ENCODE peak calls at places on chromosomes 13 and 19, in four cellular contexts. One of them, this sample, is unnamed.

GRCh38 chr13:50197705-50198104 is 182.5 kb downstream of the KCNRG start:
- DNase-seq in DMS79: no peak
- DNase-seq in HFFc6: no peak
- DNase-seq in T-helper 2 cell: no peak
- DNase-seq in this sample: no peak

GRCh38 chr13:94711561-94712286 is 621 bp downstream of the SOX21 start:
- DNase-seq in DMS79: peak; percentile 52
- DNase-seq in HFFc6: no peak
- DNase-seq in T-helper 2 cell: no peak
- DNase-seq in this sample: no peak

GRCh38 chr13:36282818-36283432 is 14.7 kb downstream of the CCDC169 start:
- DNase-seq in DMS79: no peak
- DNase-seq in HFFc6: peak; percentile 33
- DNase-seq in T-helper 2 cell: no peak
- DNase-seq in this sample: no peak

GRCh38 chr13:102912599-102912998 is 66.8 kb downstream of the ERCC5 start:
- DNase-seq in DMS79: no peak
- DNase-seq in HFFc6: no peak
- DNase-seq in T-helper 2 cell: no peak
- DNase-seq in this sample: no peak

GRCh38 chr13:41942462-41943094 is 18.3 kb downstream of the VWA8 start:
- DNase-seq in DMS79: no peak
- DNase-seq in HFFc6: peak; percentile 62
- DNase-seq in T-helper 2 cell: no peak
- DNase-seq in this sample: no peak

GRCh38 chr19:4713384-4713951 is 10.2 kb downstream of the DPP9 start:
- DNase-seq in DMS79: no peak
- DNase-seq in HFFc6: peak; percentile 98
- DNase-seq in T-helper 2 cell: no peak
- DNase-seq in this sample: no peak

GRCh38 chr19:33795370-33796163 is 1.1 kb upstream of the KCTD15 start:
- DNase-seq in DMS79: peak; percentile 51
- DNase-seq in HFFc6: peak; percentile 71
- DNase-seq in T-helper 2 cell: peak; percentile 13
- DNase-seq in this sample: no peak

GRCh38 chr19:48135411-48135810 is 24.8 kb upstream of the PLA2G4C start:
- DNase-seq in DMS79: no peak
- DNase-seq in HFFc6: no peak
- DNase-seq in T-helper 2 cell: no peak
- DNase-seq in this sample: no peak

GRCh38 chr13:40116008-40116407 is 460.5 kb downstream of the COG6 start:
- DNase-seq in DMS79: no peak
- DNase-seq in HFFc6: no peak
- DNase-seq in T-helper 2 cell: peak; percentile 15
- DNase-seq in this sample: no peak

GRCh38 chr19:48819366-48819816 is 8.6 kb upstream of the BCAT2 start:
- DNase-seq in DMS79: peak; percentile 32
- DNase-seq in HFFc6: peak; percentile 77
- DNase-seq in T-helper 2 cell: no peak
- DNase-seq in this sample: no peak

GRCh38 chr13:113298001-113298945 is 1.2 kb downstream of the LAMP1 start:
- DNase-seq in DMS79: no peak
- DNase-seq in HFFc6: no peak
- DNase-seq in T-helper 2 cell: no peak
- DNase-seq in this sample: no peak

GRCh38 chr13:51643882-51644281 is 59.6 kb downstream of the WDFY2 start:
- DNase-seq in DMS79: no peak
- DNase-seq in HFFc6: peak; percentile 90
- DNase-seq in T-helper 2 cell: no peak
- DNase-seq in this sample: no peak

GRCh38 chr13:88937381-88937780 is 1266.2 kb downstream of the SLITRK5 start:
- DNase-seq in DMS79: no peak
- DNase-seq in HFFc6: no peak
- DNase-seq in T-helper 2 cell: no peak
- DNase-seq in this sample: no peak

GRCh38 chr13:33014291-33014690 is 1.9 kb upstream of the KL start:
- DNase-seq in DMS79: no peak
- DNase-seq in HFFc6: peak; percentile 29
- DNase-seq in T-helper 2 cell: no peak
- DNase-seq in this sample: no peak

GRCh38 chr13:23695711-23696512 is 125.7 kb downstream of the TNFRSF19 start:
- DNase-seq in DMS79: no peak
- DNase-seq in HFFc6: no peak
- DNase-seq in T-helper 2 cell: peak; percentile 47
- DNase-seq in this sample: peak; percentile 30

GRCh38 chr13:99078014-99078771 is 100.3 kb upstream of the DOCK9 start:
- DNase-seq in DMS79: no peak
- DNase-seq in HFFc6: no peak
- DNase-seq in T-helper 2 cell: no peak
- DNase-seq in this sample: no peak

GRCh38 chr19:16207063-16207462 is 9.4 kb downstream of the AP1M1 start:
- DNase-seq in DMS79: no peak
- DNase-seq in HFFc6: no peak
- DNase-seq in T-helper 2 cell: no peak
- DNase-seq in this sample: no peak

GRCh38 chr13:105660550-105660949 is 874.9 kb downstream of the EFNB2 start:
- DNase-seq in DMS79: no peak
- DNase-seq in HFFc6: no peak
- DNase-seq in T-helper 2 cell: no peak
- DNase-seq in this sample: no peak

GRCh38 chr13:25752957-25753540 is 298.8 kb downstream of the SHISA2 start:
- DNase-seq in DMS79: no peak
- DNase-seq in HFFc6: no peak
- DNase-seq in T-helper 2 cell: no peak
- DNase-seq in this sample: no peak

GRCh38 chr19:5913739-5914357 is at the start of gene CAPS:
- DNase-seq in DMS79: no peak
- DNase-seq in HFFc6: peak; percentile 53
- DNase-seq in T-helper 2 cell: no peak
- DNase-seq in this sample: no peak